ENCODE peak calls at places on chromosomes 13 and 19, in five cellular contexts. Q is K562, Z is cardiac fibroblast, A is AG10803, U is testis. F is an unnamed sample.

GRCh38 chr19:49712397-49712859 is 21.5 kb downstream of the CPT1C start:
- DNase-seq in U (peak; percentile 78), Q (peak; percentile 97), Z (peak; percentile 83), A (peak; percentile 79), F (peak; percentile 95)

GRCh38 chr13:112690242-112690943 is 555 bp downstream of the ATP11A start:
- DNase-seq in Z (peak; percentile 31), U (no peak), A (peak; percentile 8), Q (no peak), F (no peak)

GRCh38 chr19:6821639-6822310 is 49.3 kb downstream of the VAV1 start:
- DNase-seq in U (no peak), Z (no peak), A (no peak), Q (no peak), F (no peak)

GRCh38 chr19:56162258-56162657 is 13.6 kb upstream of the GALP start:
- DNase-seq in Q (no peak), U (no peak), A (no peak), Z (peak; percentile 53), F (no peak)

GRCh38 chr13:89455741-89456140 is 1784.6 kb downstream of the SLITRK5 start:
- DNase-seq in A (no peak), Z (peak; percentile 2), Q (no peak), U (no peak), F (peak; percentile 10)

GRCh38 chr13:22189176-22190048 is 518.5 kb downstream of the FGF9 start:
- DNase-seq in A (no peak), Q (no peak), Z (no peak), U (no peak), F (no peak)

GRCh38 chr19:5637971-5638370 is 15.1 kb downstream of the SAFB start:
- DNase-seq in Z (no peak), U (no peak), Q (no peak), A (peak; percentile 89), F (no peak)

GRCh38 chr19:7869453-7869909 is 4.7 kb downstream of the PRR36 start:
- DNase-seq in Z (peak; percentile 47), A (no peak), U (peak; percentile 77), Q (peak; percentile 67), F (no peak)

GRCh38 chr13:62702502-62702901 is 1286.9 kb upstream of the PCDH20 start:
- DNase-seq in Z (no peak), A (no peak), Q (no peak), U (no peak), F (peak; percentile 13)

GRCh38 chr13:19056355-19056880 is 125.2 kb downstream of the TUBA3C start:
- DNase-seq in Q (no peak), U (no peak), Z (no peak), A (no peak), F (no peak)

GRCh38 chr13:23378009-23378632 is 55.4 kb downstream of the SACS start:
- DNase-seq in U (no peak), Z (peak; percentile 98), A (peak; percentile 99), Q (no peak), F (no peak)

GRCh38 chr13:29801737-29802305 is 48.6 kb downstream of the UBL3 start:
- DNase-seq in A (peak; percentile 22), Q (no peak), Z (peak; percentile 7), U (no peak), F (no peak)

GRCh38 chr13:27943951-27944350 is 24.2 kb downstream of the PDX1 start:
- DNase-seq in A (no peak), U (no peak), Q (no peak), Z (no peak), F (no peak)

GRCh38 chr19:58097783-58098681 is at the start of gene ZSCAN18:
- DNase-seq in A (peak; percentile 87), U (peak; percentile 98), Z (peak; percentile 96), Q (peak; percentile 89), F (peak; percentile 98)

GRCh38 chr13:49454388-49455015 is 10.4 kb downstream of the SETDB2 start:
- DNase-seq in Q (no peak), U (no peak), A (peak; percentile 70), Z (peak; percentile 43), F (no peak)

GRCh38 chr19:1269478-1270167 is 491 bp downstream of the CIRBP start:
- DNase-seq in A (peak; percentile 91), Q (peak; percentile 78), U (peak; percentile 84), Z (peak; percentile 94), F (peak; percentile 92)
- TF ChIP-seq CTCF in A (peak; percentile 12), Q (no peak), U (no peak), Z (no peak), F (peak; percentile 1)

DNA sequence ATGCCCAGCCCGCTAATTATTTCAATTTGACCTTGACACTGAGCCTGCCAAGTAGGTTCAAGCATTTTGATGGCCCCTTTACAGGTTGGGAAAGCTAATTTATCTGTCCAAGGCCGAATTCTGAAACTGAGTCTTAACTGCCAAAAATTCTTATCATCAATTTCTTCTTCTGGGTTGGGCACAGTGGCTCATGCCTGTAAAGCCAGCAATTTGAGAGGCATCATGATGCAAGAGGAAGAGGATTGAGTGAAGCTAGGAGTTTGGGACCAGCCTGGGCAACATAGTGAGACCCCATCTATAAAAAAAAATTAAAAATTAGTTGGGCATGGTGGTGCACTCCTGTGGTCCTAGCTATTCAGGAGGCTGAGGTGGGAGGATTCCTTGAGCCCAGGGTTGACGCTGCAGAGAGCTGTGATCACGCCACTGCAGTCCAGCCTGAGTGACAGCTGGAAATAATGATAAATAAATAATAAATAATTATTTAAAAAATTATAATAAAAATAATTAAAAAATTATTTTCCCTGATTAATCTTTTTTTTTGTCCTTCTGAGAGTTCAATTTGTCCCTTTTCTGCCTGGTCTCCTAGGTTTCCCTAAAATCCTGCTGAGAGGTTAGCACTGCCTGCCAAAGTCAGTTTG is 1.3 kb upstream of the LDLR start:
- DNase-seq in U (no peak), A (no peak), Z (no peak), Q (no peak), F (no peak)
- H3K4me3 ChIP-seq in U (no peak overlapping the region), A (no peak overlapping the region), Z (no peak overlapping the region), Q (no peak overlapping the region), F (no peak overlapping the region)

DNA sequence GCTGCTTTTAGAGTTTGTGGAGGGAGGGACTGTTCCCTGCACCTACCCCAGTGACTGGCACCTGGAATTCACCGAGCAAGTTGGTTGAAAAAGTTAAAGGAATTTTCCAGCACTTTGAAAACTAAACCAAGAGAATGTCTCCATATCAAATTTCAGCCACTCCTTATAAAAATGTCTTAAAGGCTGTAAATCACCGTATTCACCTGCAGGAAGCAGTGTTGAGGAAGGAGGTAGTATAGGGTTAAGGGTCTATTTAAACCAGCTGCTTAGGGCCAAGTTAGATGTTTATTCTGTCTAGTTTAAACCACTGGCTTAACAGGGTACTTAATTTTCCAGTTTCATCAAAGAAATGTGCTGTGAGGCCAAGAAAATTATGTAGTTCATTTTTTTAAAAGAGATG is 3.8 kb upstream of the RAB20 start:
- DNase-seq in Q (no peak), Z (no peak), A (no peak), U (no peak), F (no peak)
- TF ChIP-seq CTCF in Q (no peak), Z (no peak), A (no peak), U (no peak), F (no peak)

DNA sequence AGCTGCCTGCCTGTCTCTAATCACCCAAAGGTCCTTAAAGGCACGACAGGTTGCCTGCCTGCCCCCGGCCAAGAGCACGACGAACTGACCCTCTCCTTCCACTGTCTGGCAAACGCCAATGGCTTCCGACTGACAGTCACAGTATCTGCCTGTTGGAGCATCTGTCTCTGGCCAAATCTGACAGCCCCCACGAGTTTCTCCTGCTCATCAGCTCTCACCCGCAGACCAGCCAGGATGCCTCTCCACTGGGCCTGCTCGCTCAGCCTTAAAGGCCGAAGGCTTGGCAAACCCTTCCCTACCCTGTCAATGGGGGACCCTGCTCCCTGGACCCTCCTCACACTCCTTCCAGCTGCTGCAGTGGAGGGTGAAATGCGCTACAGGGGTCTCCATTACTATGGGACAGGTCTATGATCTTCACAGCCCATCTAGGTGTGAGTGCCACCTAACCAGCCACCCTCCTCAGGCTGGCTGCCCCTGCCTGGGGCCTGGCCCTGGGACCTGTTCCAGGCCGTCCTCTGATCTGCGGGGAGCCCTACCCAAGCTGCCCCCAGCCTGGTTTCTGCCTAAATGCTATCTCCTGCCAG is 932 bp downstream of the FAM83E start:
- DNase-seq in A (no peak), U (no peak), Q (no peak), Z (no peak), F (peak; percentile 50)
- H3K4me3 ChIP-seq in A (no peak overlapping the region), U (no peak overlapping the region), Q (no peak overlapping the region), Z (no peak overlapping the region), F (no peak overlapping the region)

GRCh38 chr19:11558881-11559828 is at the start of gene ELOF1:
- DNase-seq in U (peak; percentile 99), Z (peak; percentile 98), Q (peak; percentile 95), A (peak; percentile 97), F (peak; percentile 99)

GRCh38 chr19:11555246-11555645 is 3.8 kb downstream of the ELOF1 start:
- DNase-seq in U (no peak), Q (no peak), A (no peak), Z (no peak), F (no peak)

GRCh38 chr19:11556634-11557420 is 2.2 kb downstream of the ELOF1 start:
- DNase-seq in Q (no peak), Z (no peak), A (no peak), U (no peak), F (no peak)

GRCh38 chr19:11563530-11563929 is 4.5 kb upstream of the ELOF1 start:
- DNase-seq in A (no peak), Q (no peak), Z (no peak), U (no peak), F (no peak)

GRCh38 chr19:11560404-11560988 is 1.5 kb upstream of the ELOF1 start:
- DNase-seq in U (peak; percentile 56), A (peak; percentile 57), Z (peak; percentile 80), Q (peak; percentile 68), F (peak; percentile 87)
- TF ChIP-seq CTCF in U (peak; percentile 45), A (peak; percentile 66), Z (peak; percentile 60), Q (peak; percentile 96), F (peak; percentile 80)

GRCh38 chr19:1725100-1726064 is 27.9 kb upstream of the ONECUT3 start:
- DNase-seq in A (peak; percentile 26), U (peak; percentile 73), Z (peak; percentile 44), Q (peak; percentile 100), F (peak; percentile 82)
- H3K4me3 ChIP-seq in A (peak overlapping the region; percentile 62), U (peak overlapping the region; percentile 53), Z (peak overlapping the region; percentile 60), Q (peak overlapping the region; percentile 45), F (peak overlapping the region; percentile 57)

F was measured in BE2C.